ENCODE peak calls at places on chromosomes 13 and 19, in seven cellular contexts. One of them, this sample, is unnamed.

GRCh38 chr19:10858204-10858828 is 10.1 kb downstream of the C19orf38 start:
- DNase-seq in psoas muscle: no peak
- DNase-seq in IMR-90: no peak
- DNase-seq in thoracic aorta: no peak
- DNase-seq in breast epithelium: no peak
- DNase-seq in pancreas: no peak
- DNase-seq in fibroblast of lung: no peak
- DNase-seq in this sample: no peak

GRCh38 chr19:1981253-1981652 is 34.3 kb downstream of the BTBD2 start:
- DNase-seq in psoas muscle: no peak
- DNase-seq in pancreas: no peak
- DNase-seq in fibroblast of lung: no peak
- DNase-seq in thoracic aorta: no peak
- DNase-seq in IMR-90: no peak
- DNase-seq in breast epithelium: no peak
- DNase-seq in this sample: no peak

GRCh38 chr13:111999352-111999751 is 67.6 kb upstream of the SOX1 start:
- DNase-seq in fibroblast of lung: no peak
- DNase-seq in breast epithelium: no peak
- DNase-seq in psoas muscle: no peak
- DNase-seq in IMR-90: no peak
- DNase-seq in thoracic aorta: no peak
- DNase-seq in pancreas: no peak
- DNase-seq in this sample: no peak

GRCh38 chr13:29520671-29521070 is 74.8 kb downstream of the SLC7A1 start:
- DNase-seq in breast epithelium: no peak
- DNase-seq in thoracic aorta: no peak
- DNase-seq in IMR-90: peak
- DNase-seq in pancreas: no peak
- DNase-seq in psoas muscle: no peak
- DNase-seq in fibroblast of lung: peak
- DNase-seq in this sample: no peak

GRCh38 chr13:110938662-110939421 is 24.0 kb upstream of the ANKRD10 start:
- DNase-seq in pancreas: no peak
- DNase-seq in thoracic aorta: no peak
- DNase-seq in fibroblast of lung: no peak
- DNase-seq in psoas muscle: no peak
- DNase-seq in breast epithelium: no peak
- DNase-seq in IMR-90: no peak
- DNase-seq in this sample: no peak

GRCh38 chr13:23067129-23067528 is 113.7 kb upstream of the SGCG start:
- DNase-seq in thoracic aorta: no peak
- DNase-seq in IMR-90: no peak
- DNase-seq in fibroblast of lung: no peak
- DNase-seq in breast epithelium: no peak
- DNase-seq in psoas muscle: no peak
- DNase-seq in pancreas: no peak
- DNase-seq in this sample: no peak

GRCh38 chr13:52127783-52128702 is 830 bp downstream of the NEK5 start:
- DNase-seq in pancreas: peak
- DNase-seq in breast epithelium: no peak
- DNase-seq in IMR-90: peak
- DNase-seq in fibroblast of lung: peak
- DNase-seq in psoas muscle: peak
- DNase-seq in thoracic aorta: no peak
- DNase-seq in this sample: peak

GRCh38 chr13:40406405-40407138 is 259.9 kb downstream of the FOXO1 start:
- DNase-seq in pancreas: no peak
- DNase-seq in fibroblast of lung: peak
- DNase-seq in breast epithelium: no peak
- DNase-seq in psoas muscle: no peak
- DNase-seq in IMR-90: peak
- DNase-seq in thoracic aorta: no peak
- DNase-seq in this sample: no peak

GRCh38 chr19:46546194-46546896 is 50.7 kb upstream of the PNMA8B start:
- DNase-seq in pancreas: peak
- DNase-seq in fibroblast of lung: peak
- DNase-seq in thoracic aorta: no peak
- DNase-seq in IMR-90: peak
- DNase-seq in psoas muscle: no peak
- DNase-seq in breast epithelium: no peak
- DNase-seq in this sample: no peak

GRCh38 chr19:13016628-13017305 is 21.5 kb downstream of the NFIX start:
- DNase-seq in IMR-90: no peak
- DNase-seq in thoracic aorta: no peak
- DNase-seq in fibroblast of lung: no peak
- DNase-seq in pancreas: no peak
- DNase-seq in psoas muscle: no peak
- DNase-seq in breast epithelium: no peak
- DNase-seq in this sample: peak

GRCh38 chr19:49631610-49632192 is 8.2 kb downstream of the RRAS start:
- DNase-seq in psoas muscle: no peak
- DNase-seq in breast epithelium: no peak
- DNase-seq in thoracic aorta: no peak
- DNase-seq in pancreas: no peak
- DNase-seq in fibroblast of lung: no peak
- DNase-seq in IMR-90: no peak
- DNase-seq in this sample: no peak

GRCh38 chr19:478236-478888 is 17.5 kb upstream of the SHC2 start:
- DNase-seq in psoas muscle: peak
- DNase-seq in thoracic aorta: no peak
- DNase-seq in IMR-90: no peak
- DNase-seq in breast epithelium: no peak
- DNase-seq in fibroblast of lung: no peak
- DNase-seq in pancreas: no peak
- DNase-seq in this sample: no peak

GRCh38 chr19:470701-471100 is 9.9 kb upstream of the SHC2 start:
- DNase-seq in IMR-90: no peak
- DNase-seq in breast epithelium: no peak
- DNase-seq in thoracic aorta: no peak
- DNase-seq in fibroblast of lung: no peak
- DNase-seq in psoas muscle: peak
- DNase-seq in pancreas: no peak
- DNase-seq in this sample: no peak

GRCh38 chr19:472005-472858 is 11.4 kb upstream of the SHC2 start:
- DNase-seq in pancreas: no peak
- DNase-seq in thoracic aorta: no peak
- DNase-seq in psoas muscle: peak
- DNase-seq in IMR-90: no peak
- DNase-seq in breast epithelium: no peak
- DNase-seq in fibroblast of lung: no peak
- DNase-seq in this sample: no peak

GRCh38 chr19:474126-475078 is 13.6 kb upstream of the SHC2 start:
- DNase-seq in thoracic aorta: no peak
- DNase-seq in IMR-90: no peak
- DNase-seq in psoas muscle: peak
- DNase-seq in pancreas: no peak
- DNase-seq in fibroblast of lung: no peak
- DNase-seq in breast epithelium: no peak
- DNase-seq in this sample: no peak

GRCh38 chr19:475360-475759 is 14.5 kb upstream of the SHC2 start:
- DNase-seq in fibroblast of lung: no peak
- DNase-seq in breast epithelium: no peak
- DNase-seq in IMR-90: no peak
- DNase-seq in psoas muscle: peak
- DNase-seq in pancreas: no peak
- DNase-seq in thoracic aorta: no peak
- DNase-seq in this sample: no peak
- H3K27ac ChIP-seq in fibroblast of lung: no peak
- H3K27ac ChIP-seq in breast epithelium: no peak
- H3K27ac ChIP-seq in IMR-90: no peak
- H3K27ac ChIP-seq in psoas muscle: peak
- H3K27ac ChIP-seq in pancreas: no peak
- H3K27ac ChIP-seq in thoracic aorta: no peak
- H3K27ac ChIP-seq in this sample: no peak

GRCh38 chr19:52444506-52444905 is 8.8 kb upstream of the ZNF578 start:
- DNase-seq in IMR-90: no peak
- DNase-seq in pancreas: no peak
- DNase-seq in fibroblast of lung: no peak
- DNase-seq in psoas muscle: no peak
- DNase-seq in breast epithelium: no peak
- DNase-seq in thoracic aorta: no peak
- DNase-seq in this sample: no peak
- H3K27ac ChIP-seq in IMR-90: no peak
- H3K27ac ChIP-seq in pancreas: no peak
- H3K27ac ChIP-seq in fibroblast of lung: no peak
- H3K27ac ChIP-seq in psoas muscle: no peak
- H3K27ac ChIP-seq in breast epithelium: no peak
- H3K27ac ChIP-seq in thoracic aorta: no peak
- H3K27ac ChIP-seq in this sample: no peak

DNA sequence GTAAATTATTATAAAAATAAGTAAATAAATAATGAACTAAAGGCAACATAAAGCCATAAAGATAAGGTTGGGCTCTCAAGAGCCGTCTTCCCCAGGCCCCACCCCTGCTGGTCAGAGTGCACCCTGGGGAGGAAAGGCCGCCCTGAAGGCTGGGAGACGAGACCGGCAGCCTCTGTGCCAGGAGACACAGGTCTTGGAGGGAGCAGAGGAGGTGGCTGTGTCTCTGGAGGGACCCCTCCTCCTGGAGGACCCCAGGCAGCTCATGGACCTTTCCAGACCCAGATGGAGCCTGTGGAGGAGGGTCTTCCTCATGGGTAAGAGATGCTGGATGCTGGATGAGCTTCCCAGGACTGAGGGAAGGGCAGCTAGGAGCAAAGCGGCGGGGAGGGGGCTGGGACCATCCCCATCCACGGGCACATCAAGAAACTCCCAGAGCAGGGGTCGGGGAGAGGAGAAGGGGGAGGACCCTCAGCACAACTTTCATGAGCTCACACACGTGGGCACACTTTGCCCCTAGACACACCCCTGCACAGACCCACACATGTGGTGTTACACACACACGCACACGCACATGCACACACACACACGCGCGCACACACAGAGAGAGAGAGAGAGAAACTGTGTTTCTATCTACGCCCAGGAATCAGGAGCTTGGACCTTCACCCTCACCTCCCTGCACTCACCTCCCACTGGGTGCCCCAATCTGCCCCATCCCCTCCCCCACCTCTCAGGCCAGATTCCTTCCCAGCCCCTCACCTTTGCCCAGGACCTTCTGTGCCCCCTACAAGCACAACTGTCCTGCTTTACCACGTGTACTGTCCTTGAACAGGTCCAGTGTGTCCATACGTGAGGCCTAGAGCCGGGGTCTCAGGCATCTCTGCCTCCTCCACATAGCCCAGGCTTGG is at the start of gene CEACAM18:
- DNase-seq in fibroblast of lung: no peak
- DNase-seq in pancreas: no peak
- DNase-seq in IMR-90: no peak
- DNase-seq in thoracic aorta: no peak
- DNase-seq in psoas muscle: no peak
- DNase-seq in breast epithelium: no peak
- DNase-seq in this sample: no peak
- H3K27ac ChIP-seq in fibroblast of lung: no peak
- H3K27ac ChIP-seq in pancreas: no peak
- H3K27ac ChIP-seq in IMR-90: no peak
- H3K27ac ChIP-seq in thoracic aorta: no peak
- H3K27ac ChIP-seq in psoas muscle: no peak
- H3K27ac ChIP-seq in breast epithelium: no peak
- H3K27ac ChIP-seq in this sample: no peak

GRCh38 chr19:17418710-17419109 is 1.1 kb upstream of the MVB12A start:
- DNase-seq in psoas muscle: no peak
- DNase-seq in breast epithelium: no peak
- DNase-seq in IMR-90: no peak
- DNase-seq in pancreas: no peak
- DNase-seq in fibroblast of lung: no peak
- DNase-seq in thoracic aorta: no peak
- DNase-seq in this sample: no peak
- H3K27ac ChIP-seq in psoas muscle: peak
- H3K27ac ChIP-seq in breast epithelium: no peak
- H3K27ac ChIP-seq in IMR-90: no peak
- H3K27ac ChIP-seq in pancreas: no peak
- H3K27ac ChIP-seq in fibroblast of lung: no peak
- H3K27ac ChIP-seq in thoracic aorta: peak
- H3K27ac ChIP-seq in this sample: no peak

DNA sequence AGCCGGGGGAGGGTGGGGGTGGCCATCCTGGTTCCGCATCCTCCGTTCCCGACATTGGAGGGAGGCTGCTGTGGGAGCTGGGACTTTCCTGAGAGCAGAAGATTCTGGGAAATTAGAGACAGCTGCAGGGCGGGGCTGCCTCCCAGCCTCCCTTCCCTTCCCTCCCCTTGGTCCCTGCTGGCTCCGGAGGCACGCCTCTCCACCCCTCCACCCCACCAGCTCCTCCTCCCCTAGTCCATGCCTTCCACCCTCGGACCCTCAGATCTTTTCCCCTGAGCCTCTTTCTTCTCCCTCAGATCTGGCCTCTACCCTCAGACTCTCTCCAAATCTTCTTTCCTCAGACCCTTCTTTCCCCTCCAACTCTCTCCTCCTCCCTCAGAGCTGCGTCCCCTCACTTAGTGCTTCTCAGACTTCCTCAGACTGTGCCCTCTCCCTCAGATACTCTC is 3.1 kb upstream of the BCL3 start:
- DNase-seq in fibroblast of lung: peak
- DNase-seq in IMR-90: peak
- DNase-seq in breast epithelium: peak
- DNase-seq in pancreas: peak
- DNase-seq in thoracic aorta: no peak
- DNase-seq in psoas muscle: peak
- DNase-seq in this sample: no peak
- H3K27ac ChIP-seq in fibroblast of lung: peak
- H3K27ac ChIP-seq in IMR-90: peak
- H3K27ac ChIP-seq in breast epithelium: peak
- H3K27ac ChIP-seq in pancreas: peak
- H3K27ac ChIP-seq in thoracic aorta: peak
- H3K27ac ChIP-seq in psoas muscle: peak
- H3K27ac ChIP-seq in this sample: no peak

This sample was measured in substantia nigra.